ENCODE peak calls at places on chromosomes 3 and 15, in seven cellular contexts. One of them, this sample, is unnamed.

GRCh38 chr15:31328999-31329639 is 2.5 kb downstream of the KLF13 start:
- DNase-seq in mesenchymal stem cell: no peak
- DNase-seq in mesendoderm: peak
- DNase-seq in H9: peak
- DNase-seq in neuronal stem cell: no peak
- DNase-seq in trophoblast cell: peak
- DNase-seq in IMR-90: no peak
- DNase-seq in this sample: peak

GRCh38 chr15:75452968-75453702 is 1.6 kb upstream of the SIN3A start:
- DNase-seq in neuronal stem cell: peak
- DNase-seq in mesendoderm: peak
- DNase-seq in trophoblast cell: peak
- DNase-seq in mesenchymal stem cell: peak
- DNase-seq in IMR-90: no peak
- DNase-seq in H9: peak
- DNase-seq in this sample: peak

GRCh38 chr3:67357610-67358458 is 296.6 kb downstream of the SUCLG2 start:
- DNase-seq in mesenchymal stem cell: peak
- DNase-seq in trophoblast cell: peak
- DNase-seq in neuronal stem cell: peak
- DNase-seq in IMR-90: peak
- DNase-seq in H9: peak
- DNase-seq in mesendoderm: peak
- DNase-seq in this sample: peak

GRCh38 chr3:174062923-174063322 is 665.4 kb downstream of the NLGN1 start:
- DNase-seq in IMR-90: no peak
- DNase-seq in H9: no peak
- DNase-seq in mesenchymal stem cell: peak
- DNase-seq in neuronal stem cell: no peak
- DNase-seq in trophoblast cell: no peak
- DNase-seq in mesendoderm: no peak
- DNase-seq in this sample: no peak

GRCh38 chr3:38690185-38690584 is 40.7 kb upstream of the SCN5A start:
- DNase-seq in H9: no peak
- DNase-seq in mesendoderm: no peak
- DNase-seq in neuronal stem cell: no peak
- DNase-seq in IMR-90: peak
- DNase-seq in mesenchymal stem cell: no peak
- DNase-seq in trophoblast cell: no peak
- DNase-seq in this sample: no peak

GRCh38 chr3:18489939-18490338 is 64.8 kb upstream of the SATB1 start:
- DNase-seq in mesenchymal stem cell: no peak
- DNase-seq in trophoblast cell: no peak
- DNase-seq in H9: no peak
- DNase-seq in neuronal stem cell: no peak
- DNase-seq in mesendoderm: no peak
- DNase-seq in IMR-90: no peak
- DNase-seq in this sample: no peak

GRCh38 chr3:157611176-157611575 is 108.0 kb upstream of the VEPH1 start:
- DNase-seq in trophoblast cell: no peak
- DNase-seq in neuronal stem cell: no peak
- DNase-seq in mesenchymal stem cell: no peak
- DNase-seq in mesendoderm: no peak
- DNase-seq in H9: no peak
- DNase-seq in IMR-90: no peak
- DNase-seq in this sample: no peak

GRCh38 chr15:71780349-71780976 is 29.9 kb upstream of the NR2E3 start:
- DNase-seq in trophoblast cell: peak
- DNase-seq in IMR-90: peak
- DNase-seq in mesenchymal stem cell: peak
- DNase-seq in neuronal stem cell: peak
- DNase-seq in mesendoderm: peak
- DNase-seq in H9: peak
- DNase-seq in this sample: no peak

GRCh38 chr3:45968706-45969105 is 25.4 kb downstream of the CXCR6 start:
- DNase-seq in H9: no peak
- DNase-seq in neuronal stem cell: no peak
- DNase-seq in mesendoderm: peak
- DNase-seq in mesenchymal stem cell: peak
- DNase-seq in trophoblast cell: peak
- DNase-seq in IMR-90: peak
- DNase-seq in this sample: no peak

GRCh38 chr15:35545825-35546580 is at the start of gene DPH6:
- DNase-seq in IMR-90: peak
- DNase-seq in neuronal stem cell: peak
- DNase-seq in H9: peak
- DNase-seq in mesendoderm: peak
- DNase-seq in mesenchymal stem cell: peak
- DNase-seq in trophoblast cell: peak
- DNase-seq in this sample: peak

GRCh38 chr3:167814441-167814951 is 79.0 kb downstream of the SERPINI1 start:
- DNase-seq in IMR-90: peak
- DNase-seq in trophoblast cell: peak
- DNase-seq in mesendoderm: no peak
- DNase-seq in neuronal stem cell: no peak
- DNase-seq in H9: no peak
- DNase-seq in mesenchymal stem cell: no peak
- DNase-seq in this sample: no peak

GRCh38 chr3:59772416-59773408 is 722.9 kb upstream of the CFAP20DC start:
- DNase-seq in neuronal stem cell: no peak
- DNase-seq in trophoblast cell: no peak
- DNase-seq in H9: no peak
- DNase-seq in mesendoderm: no peak
- DNase-seq in IMR-90: no peak
- DNase-seq in mesenchymal stem cell: no peak
- DNase-seq in this sample: no peak

GRCh38 chr3:71589132-71589531 is 5.6 kb upstream of the FOXP1 start:
- DNase-seq in neuronal stem cell: no peak
- DNase-seq in mesendoderm: no peak
- DNase-seq in H9: no peak
- DNase-seq in IMR-90: no peak
- DNase-seq in mesenchymal stem cell: no peak
- DNase-seq in trophoblast cell: no peak
- DNase-seq in this sample: no peak

GRCh38 chr15:93289951-93290350 is 200.9 kb upstream of the RGMA start:
- DNase-seq in trophoblast cell: peak
- DNase-seq in neuronal stem cell: no peak
- DNase-seq in H9: no peak
- DNase-seq in IMR-90: no peak
- DNase-seq in mesenchymal stem cell: no peak
- DNase-seq in mesendoderm: no peak
- DNase-seq in this sample: no peak

GRCh38 chr3:31105438-31106077 is 211.1 kb upstream of the GADL1 start:
- DNase-seq in trophoblast cell: peak
- DNase-seq in neuronal stem cell: no peak
- DNase-seq in mesendoderm: no peak
- DNase-seq in IMR-90: peak
- DNase-seq in H9: no peak
- DNase-seq in mesenchymal stem cell: peak
- DNase-seq in this sample: no peak

GRCh38 chr3:60323651-60324050 is 927.6 kb downstream of the FHIT start:
- DNase-seq in neuronal stem cell: peak
- DNase-seq in mesenchymal stem cell: no peak
- DNase-seq in trophoblast cell: peak
- DNase-seq in IMR-90: no peak
- DNase-seq in H9: no peak
- DNase-seq in mesendoderm: peak
- DNase-seq in this sample: no peak

GRCh38 chr15:74196175-74196574 is 6.4 kb downstream of the STRA6 start:
- DNase-seq in neuronal stem cell: no peak
- DNase-seq in IMR-90: peak
- DNase-seq in mesenchymal stem cell: peak
- DNase-seq in H9: no peak
- DNase-seq in mesendoderm: no peak
- DNase-seq in trophoblast cell: no peak
- DNase-seq in this sample: no peak

GRCh38 chr3:142188846-142189245 is 36.5 kb downstream of the GK5 start:
- DNase-seq in H9: no peak
- DNase-seq in mesendoderm: no peak
- DNase-seq in IMR-90: no peak
- DNase-seq in trophoblast cell: no peak
- DNase-seq in mesenchymal stem cell: no peak
- DNase-seq in neuronal stem cell: no peak
- DNase-seq in this sample: no peak

GRCh38 chr3:120797857-120798256 is 55.3 kb downstream of the GTF2E1 start:
- DNase-seq in mesenchymal stem cell: no peak
- DNase-seq in IMR-90: no peak
- DNase-seq in neuronal stem cell: no peak
- DNase-seq in H9: no peak
- DNase-seq in mesendoderm: no peak
- DNase-seq in trophoblast cell: no peak
- DNase-seq in this sample: no peak

GRCh38 chr15:51907136-51907862 is 64.3 kb downstream of the LEO1 start:
- DNase-seq in neuronal stem cell: no peak
- DNase-seq in IMR-90: peak
- DNase-seq in mesenchymal stem cell: peak
- DNase-seq in mesendoderm: peak
- DNase-seq in H9: no peak
- DNase-seq in trophoblast cell: peak
- DNase-seq in this sample: no peak

GRCh38 chr15:70609919-70610318 is 153.4 kb downstream of the UACA start:
- DNase-seq in mesenchymal stem cell: no peak
- DNase-seq in H9: no peak
- DNase-seq in mesendoderm: no peak
- DNase-seq in IMR-90: no peak
- DNase-seq in neuronal stem cell: no peak
- DNase-seq in trophoblast cell: peak
- DNase-seq in this sample: no peak

DNA sequence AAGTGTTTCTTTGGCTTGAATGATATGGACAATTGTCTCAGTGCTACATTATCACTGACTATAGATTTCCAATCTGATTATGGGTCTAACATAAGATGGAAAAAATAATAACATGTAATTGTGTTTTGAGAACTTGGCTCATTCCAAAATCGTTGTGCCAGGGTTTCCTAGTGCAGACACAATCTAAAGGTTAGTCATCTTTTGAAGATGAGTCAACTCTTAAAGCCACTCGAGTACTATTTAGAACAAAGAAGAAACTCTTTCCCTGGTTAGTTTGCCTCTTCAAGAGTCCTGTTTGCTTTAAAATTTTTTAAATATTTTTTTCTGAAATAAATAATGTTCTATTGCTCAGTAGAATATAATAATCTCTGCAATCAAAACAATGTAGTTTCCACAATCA is 301.0 kb downstream of the CADM2 start:
- DNase-seq in IMR-90: peak
- DNase-seq in mesendoderm: no peak
- DNase-seq in mesenchymal stem cell: no peak
- DNase-seq in H9: no peak
- DNase-seq in trophoblast cell: no peak
- DNase-seq in neuronal stem cell: no peak
- DNase-seq in this sample: no peak
- H2AK5ac ChIP-seq in IMR-90: no peak
- H2AK5ac ChIP-seq in mesendoderm: no peak
- H2AK5ac ChIP-seq in mesenchymal stem cell: no peak
- H2AK5ac ChIP-seq in H9: no peak
- H2AK5ac ChIP-seq in trophoblast cell: no peak
- H2AK5ac ChIP-seq in neuronal stem cell: no peak
- H2AK5ac ChIP-seq in this sample: no peak

DNA sequence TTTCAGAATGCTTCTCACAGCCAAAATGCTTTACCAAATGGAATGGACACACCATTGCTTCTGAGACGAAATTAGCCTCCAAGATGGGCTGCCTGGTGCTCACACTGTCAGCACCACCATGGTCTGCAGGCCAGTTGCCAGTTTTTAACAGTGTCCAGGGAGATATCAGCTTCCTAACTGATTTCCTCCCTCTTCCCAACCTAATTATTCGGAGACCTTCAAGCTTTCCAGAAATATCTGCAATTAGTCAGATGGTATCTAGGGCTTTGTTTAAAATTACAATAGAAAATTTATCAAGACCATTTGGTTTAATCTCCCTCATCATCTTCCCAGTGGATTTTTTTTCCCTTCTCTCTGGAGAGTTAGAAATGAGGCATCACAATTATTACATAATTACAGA is 287.5 kb downstream of the ZPLD1 start:
- DNase-seq in neuronal stem cell: no peak
- DNase-seq in mesenchymal stem cell: no peak
- DNase-seq in mesendoderm: no peak
- DNase-seq in H9: no peak
- DNase-seq in trophoblast cell: no peak
- DNase-seq in IMR-90: no peak
- DNase-seq in this sample: no peak
- H2BK5ac ChIP-seq in neuronal stem cell: no peak
- H2BK5ac ChIP-seq in mesenchymal stem cell: no peak
- H2BK5ac ChIP-seq in mesendoderm: no peak
- H2BK5ac ChIP-seq in H9: no peak
- H2BK5ac ChIP-seq in trophoblast cell: no peak
- H2BK5ac ChIP-seq in IMR-90: no peak
- H2BK5ac ChIP-seq in this sample: no peak

DNA sequence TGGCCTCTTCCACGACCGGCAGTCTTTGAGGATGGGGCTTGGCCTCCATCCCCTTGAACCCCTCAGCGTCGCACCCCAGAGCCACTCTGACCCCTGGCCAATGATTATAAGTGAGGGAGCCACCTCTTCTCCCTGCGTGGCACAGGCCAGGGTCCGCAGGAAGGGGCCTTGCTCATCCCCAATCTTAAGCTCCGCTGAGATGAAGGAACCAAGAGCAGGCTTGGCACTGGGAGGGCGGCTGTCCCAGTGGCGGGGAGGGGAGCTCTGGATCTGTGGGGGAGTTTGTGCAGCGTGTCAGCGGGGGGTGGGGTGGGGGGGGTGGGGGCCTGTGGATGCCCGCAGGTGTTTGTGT is 13.8 kb upstream of the ADPGK start:
- DNase-seq in trophoblast cell: no peak
- DNase-seq in IMR-90: no peak
- DNase-seq in mesendoderm: no peak
- DNase-seq in neuronal stem cell: no peak
- DNase-seq in mesenchymal stem cell: no peak
- DNase-seq in H9: peak
- DNase-seq in this sample: no peak
- H2AK5ac ChIP-seq in trophoblast cell: no peak
- H2AK5ac ChIP-seq in IMR-90: no peak
- H2AK5ac ChIP-seq in mesendoderm: no peak
- H2AK5ac ChIP-seq in neuronal stem cell: peak
- H2AK5ac ChIP-seq in mesenchymal stem cell: no peak
- H2AK5ac ChIP-seq in H9: no peak
- H2AK5ac ChIP-seq in this sample: no peak

GRCh38 chr15:89847101-89847500 is 32.4 kb upstream of the ANPEP start:
- DNase-seq in H9: no peak
- DNase-seq in neuronal stem cell: no peak
- DNase-seq in IMR-90: no peak
- DNase-seq in mesenchymal stem cell: no peak
- DNase-seq in trophoblast cell: no peak
- DNase-seq in mesendoderm: no peak
- DNase-seq in this sample: no peak

GRCh38 chr15:89857673-89858072 is 36.1 kb downstream of the AP3S2 start:
- DNase-seq in mesendoderm: no peak
- DNase-seq in neuronal stem cell: no peak
- DNase-seq in mesenchymal stem cell: no peak
- DNase-seq in H9: no peak
- DNase-seq in trophoblast cell: no peak
- DNase-seq in IMR-90: no peak
- DNase-seq in this sample: no peak

GRCh38 chr15:89855948-89856347 is 37.8 kb downstream of the AP3S2 start:
- DNase-seq in trophoblast cell: no peak
- DNase-seq in IMR-90: no peak
- DNase-seq in mesendoderm: no peak
- DNase-seq in mesenchymal stem cell: no peak
- DNase-seq in H9: no peak
- DNase-seq in neuronal stem cell: no peak
- DNase-seq in this sample: no peak

GRCh38 chr15:89851665-89852341 is 37.2 kb upstream of the ANPEP start:
- DNase-seq in H9: no peak
- DNase-seq in mesendoderm: no peak
- DNase-seq in mesenchymal stem cell: no peak
- DNase-seq in neuronal stem cell: no peak
- DNase-seq in trophoblast cell: no peak
- DNase-seq in IMR-90: no peak
- DNase-seq in this sample: no peak

GRCh38 chr15:89852342-89853005 is 37.8 kb upstream of the ANPEP start:
- DNase-seq in trophoblast cell: no peak
- DNase-seq in mesendoderm: no peak
- DNase-seq in mesenchymal stem cell: no peak
- DNase-seq in neuronal stem cell: no peak
- DNase-seq in IMR-90: no peak
- DNase-seq in H9: no peak
- DNase-seq in this sample: no peak
- H2BK5ac ChIP-seq in trophoblast cell: no peak
- H2BK5ac ChIP-seq in mesendoderm: no peak
- H2BK5ac ChIP-seq in mesenchymal stem cell: no peak
- H2BK5ac ChIP-seq in neuronal stem cell: no peak
- H2BK5ac ChIP-seq in IMR-90: no peak
- H2BK5ac ChIP-seq in H9: no peak
- H2BK5ac ChIP-seq in this sample: no peak